ENCODE peak calls at places on chromosomes 12 and 14, in seven cellular contexts. O, Z, Y, V, X, H and Q are unnamed samples.

GRCh38 chr12:88242161-88242925 is 100.2 kb downstream of the TMTC3 start:
- DNase-seq in Z (no peak), V (peak; percentile 27), H (no peak), Y (no peak), O (peak; percentile 47), X (no peak), Q (no peak)

GRCh38 chr14:71538288-71538687 is 393.9 kb upstream of the RGS6 start:
- DNase-seq in V (no peak), Y (no peak), X (no peak), Z (no peak), H (no peak), O (no peak), Q (no peak)

GRCh38 chr14:32417956-32418552 is 89.0 kb downstream of the AKAP6 start:
- DNase-seq in O (peak; percentile 77), Z (peak; percentile 26), Y (peak; percentile 23), X (no peak), H (peak; percentile 29), V (no peak), Q (no peak)

GRCh38 chr14:100680439-100681051 is 46.1 kb upstream of the DLK1 start:
- DNase-seq in Y (no peak), V (no peak), H (peak; percentile 36), X (no peak), O (peak; percentile 59), Z (no peak), Q (peak; percentile 63)

GRCh38 chr14:62694075-62694474 is 351.2 kb downstream of the KCNH5 start:
- DNase-seq in O (no peak), V (no peak), X (no peak), Y (no peak), Z (no peak), H (no peak), Q (no peak)

GRCh38 chr12:84397279-84397678 is 515.3 kb downstream of the SLC6A15 start:
- DNase-seq in V (no peak), Z (no peak), O (no peak), X (no peak), H (no peak), Y (no peak), Q (no peak)

GRCh38 chr12:50088577-50089335 is 3.6 kb downstream of the SMARCD1 start:
- DNase-seq in H (peak; percentile 61), Z (peak; percentile 68), V (peak; percentile 64), O (peak; percentile 67), Y (peak; percentile 79), X (no peak), Q (no peak)

GRCh38 chr12:79934309-79935020 is 432 bp downstream of the PPP1R12A start:
- DNase-seq in X (peak; percentile 90), Z (peak; percentile 39), O (peak; percentile 46), H (peak; percentile 35), V (peak; percentile 28), Y (no peak), Q (peak; percentile 47)

GRCh38 chr12:124651508-124652273 is 84.3 kb upstream of the NCOR2 start:
- DNase-seq in O (no peak), Y (no peak), X (no peak), V (no peak), H (no peak), Z (no peak), Q (no peak)

GRCh38 chr12:121461048-121461447 is 61.1 kb downstream of the RNF34 start:
- DNase-seq in O (no peak), Z (no peak), X (no peak), Y (no peak), V (no peak), H (no peak), Q (no peak)

GRCh38 chr12:42524716-42525115 is 64.8 kb downstream of the PRICKLE1 start:
- DNase-seq in Y (no peak), O (no peak), H (no peak), V (no peak), Z (no peak), X (no peak), Q (no peak)

GRCh38 chr12:9649532-9649940 is 20.0 kb upstream of the CLEC2D start:
- DNase-seq in V (no peak), Y (no peak), O (no peak), X (no peak), H (no peak), Z (no peak), Q (no peak)

GRCh38 chr14:102262894-102263462 is 42.0 kb downstream of the MOK start:
- DNase-seq in O (no peak), H (no peak), V (no peak), Y (no peak), Z (no peak), X (peak; percentile 22), Q (no peak)

GRCh38 chr12:117093918-117094630 is 5.1 kb downstream of the TESC start:
- DNase-seq in Z (no peak), Y (no peak), V (no peak), H (no peak), X (no peak), O (no peak), Q (no peak)

GRCh38 chr12:110704750-110705149 is 15.8 kb upstream of the HVCN1 start:
- DNase-seq in Y (peak; percentile 63), O (no peak), V (no peak), X (no peak), H (peak; percentile 30), Z (peak; percentile 41), Q (no peak)

GRCh38 chr14:54312166-54312801 is 84.5 kb upstream of the CDKN3 start:
- DNase-seq in V (no peak), X (no peak), Z (no peak), H (peak; percentile 85), Y (no peak), O (peak; percentile 2), Q (no peak)

GRCh38 chr12:113416091-113416754 is 6.0 kb upstream of the SDSL start:
- DNase-seq in V (no peak), Z (no peak), X (no peak), Y (no peak), H (no peak), O (peak; percentile 52), Q (no peak)

GRCh38 chr14:59032821-59033220 is 155.6 kb upstream of the DAAM1 start:
- DNase-seq in O (no peak), Y (no peak), H (no peak), Z (no peak), V (no peak), X (no peak), Q (no peak)

GRCh38 chr14:80468331-80469122 is 257.2 kb upstream of the DIO2 start:
- DNase-seq in X (no peak), H (peak; percentile 7), Y (no peak), V (no peak), O (no peak), Z (no peak), Q (no peak)

GRCh38 chr12:26691234-26691970 is 141.6 kb downstream of the ITPR2 start:
- DNase-seq in Z (no peak), H (no peak), V (no peak), Y (no peak), X (peak; percentile 5), O (peak; percentile 74), Q (peak; percentile 21)

GRCh38 chr12:26878661-26879119 is 45.7 kb upstream of the ITPR2 start:
- DNase-seq in O (peak; percentile 84), H (peak; percentile 79), Z (peak; percentile 85), Y (peak; percentile 98), V (peak; percentile 83), X (peak; percentile 24), Q (peak; percentile 47)

GRCh38 chr14:23141706-23142467 is 22.8 kb upstream of the CEBPE start:
- DNase-seq in Z (peak; percentile 79), H (peak; percentile 69), O (no peak), X (no peak), Y (peak; percentile 85), V (peak; percentile 61), Q (peak; percentile 53)

DNA sequence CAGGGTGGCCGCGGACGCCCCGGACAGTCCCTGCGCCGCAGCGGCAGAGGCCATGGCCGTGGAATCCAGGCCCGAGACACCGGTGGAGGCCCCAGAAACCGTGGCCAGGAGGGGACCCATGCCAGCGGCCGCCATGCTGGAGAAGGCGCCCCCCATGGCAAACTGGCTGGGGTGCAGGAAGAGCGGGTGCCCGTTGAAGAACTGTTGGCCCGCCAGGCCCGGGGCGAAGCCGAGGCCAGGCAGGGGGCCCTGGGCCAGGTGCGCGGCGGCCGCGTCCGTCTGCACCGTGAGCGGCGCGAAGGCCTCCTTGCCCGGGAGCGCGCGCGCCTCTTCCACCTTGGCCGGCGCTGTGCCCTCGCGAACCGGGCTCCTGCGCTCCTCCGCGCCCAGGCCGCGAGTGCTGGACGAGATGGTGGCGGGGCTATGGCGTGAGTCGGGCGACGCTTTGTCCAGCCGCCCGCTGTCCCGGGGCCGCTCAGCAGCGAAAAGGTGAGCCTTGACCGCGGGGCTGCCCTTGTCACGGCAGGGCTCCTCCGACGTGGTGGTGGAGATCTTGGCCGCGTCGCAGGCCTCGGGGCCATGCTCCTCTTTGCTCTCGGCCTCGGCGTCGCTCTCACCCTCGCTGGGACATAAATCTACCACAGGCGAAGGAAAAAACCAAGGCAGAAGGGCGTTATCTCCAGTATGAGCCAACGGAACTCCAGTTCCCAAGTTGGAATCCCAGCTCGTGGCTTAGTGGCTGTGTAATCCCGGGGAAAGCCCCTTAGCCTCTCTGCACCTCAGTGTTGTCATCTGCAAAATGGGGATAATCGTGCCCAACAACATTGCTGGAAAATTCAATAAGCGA is 9.6 kb downstream of the TBX3 start:
- DNase-seq in Z (no peak), H (no peak), O (peak; percentile 61), Y (no peak), V (no peak), X (peak; percentile 80), Q (no peak)
- H3K4me1 ChIP-seq in Z (peaks cover 16% of the 10 kb centered on the region), H (peaks cover 6% of the 10 kb centered on the region), O (peaks cover 76% of the 10 kb centered on the region), Y (no peaks in the 10 kb centered on the region), V (peaks cover 4% of the 10 kb centered on the region), X (peaks cover 9% of the 10 kb centered on the region), Q (peaks cover 10% of the 10 kb centered on the region)

GRCh38 chr14:28765907-28766504 is 581 bp upstream of the FOXG1 start:
- DNase-seq in Z (no peak), O (no peak), X (peak; percentile 76), Y (no peak), V (no peak), H (no peak), Q (no peak)
- H3K4me3 ChIP-seq in Z (peak overlapping the region; percentile 28), O (peak overlapping the region; percentile 52), X (peak overlapping the region; percentile 17), Y (no peak overlapping the region), V (peak overlapping the region; percentile 26), H (peak overlapping the region; percentile 10), Q (peak overlapping the region; percentile 33)

GRCh38 chr14:75001261-75001660 is 1.5 kb upstream of the EIF2B2 start:
- DNase-seq in X (no peak), V (no peak), H (no peak), Z (no peak), O (no peak), Y (no peak), Q (no peak)
- TF ChIP-seq POLR2A in X (no peak), V (no peak), H (no peak), Z (no peak), O (no peak), Y (no peak), Q (no peak)

DNA sequence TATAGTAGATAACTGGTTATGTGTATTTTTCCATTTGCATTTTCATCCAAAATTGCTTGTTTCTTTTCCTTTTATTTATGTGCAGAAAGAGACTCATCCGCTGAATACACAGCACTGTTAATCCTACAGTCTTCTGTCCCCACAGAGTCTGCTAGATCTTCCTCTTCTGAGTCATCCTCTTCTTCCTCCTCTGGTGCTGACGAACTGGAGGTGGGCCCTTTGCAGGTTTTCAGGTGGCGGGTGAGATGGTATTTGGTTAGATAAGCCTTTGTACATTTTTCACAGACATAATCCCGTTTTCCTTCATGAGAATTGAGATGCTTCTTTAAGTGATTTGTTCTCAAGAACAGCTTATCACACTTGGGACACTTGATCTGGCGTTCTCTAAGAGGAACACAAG is 26.8 kb downstream of the PRDM4 start:
- DNase-seq in V (no peak), Z (no peak), O (no peak), Y (no peak), X (no peak), H (no peak), Q (no peak)
- H3K4me1 ChIP-seq in V (no peaks in the 10 kb centered on the region), Z (no peaks in the 10 kb centered on the region), O (no peaks in the 10 kb centered on the region), Y (no peaks in the 10 kb centered on the region), X (no peaks in the 10 kb centered on the region), H (no peaks in the 10 kb centered on the region), Q (no peaks in the 10 kb centered on the region)